ENCODE peak calls at places on chromosome 3, in nine cellular contexts. One of them, this sample, is unnamed.

GRCh38 chr3:131560795-131561194 is 58.0 kb upstream of the MRPL3 start:
- DNase-seq in fibroblast of villous mesenchyme: no peak
- DNase-seq in transverse colon: no peak
- DNase-seq in B cell: no peak
- DNase-seq in adrenal gland: no peak
- DNase-seq in heart left ventricle: no peak
- DNase-seq in astrocyte of the spinal cord: no peak
- DNase-seq in cardiac fibroblast: no peak
- DNase-seq in GM12865: no peak
- DNase-seq in this sample: no peak

GRCh38 chr3:193863657-193864323 is 270.8 kb downstream of the OPA1 start:
- DNase-seq in B cell: no peak
- DNase-seq in fibroblast of villous mesenchyme: no peak
- DNase-seq in heart left ventricle: peak; percentile 66
- DNase-seq in adrenal gland: no peak
- DNase-seq in GM12865: no peak
- DNase-seq in astrocyte of the spinal cord: no peak
- DNase-seq in transverse colon: no peak
- DNase-seq in cardiac fibroblast: peak; percentile 15
- DNase-seq in this sample: no peak

GRCh38 chr3:49654176-49654825 is 19.9 kb upstream of the APEH start:
- DNase-seq in fibroblast of villous mesenchyme: no peak
- DNase-seq in GM12865: no peak
- DNase-seq in adrenal gland: no peak
- DNase-seq in cardiac fibroblast: no peak
- DNase-seq in transverse colon: no peak
- DNase-seq in heart left ventricle: no peak
- DNase-seq in astrocyte of the spinal cord: no peak
- DNase-seq in B cell: no peak
- DNase-seq in this sample: no peak

GRCh38 chr3:74661672-74662071 is 47.2 kb upstream of the CNTN3 start:
- DNase-seq in fibroblast of villous mesenchyme: no peak
- DNase-seq in astrocyte of the spinal cord: no peak
- DNase-seq in GM12865: no peak
- DNase-seq in B cell: no peak
- DNase-seq in cardiac fibroblast: no peak
- DNase-seq in heart left ventricle: no peak
- DNase-seq in transverse colon: no peak
- DNase-seq in adrenal gland: no peak
- DNase-seq in this sample: no peak

GRCh38 chr3:158742861-158743260 is 10.6 kb upstream of the RARRES1 start:
- DNase-seq in adrenal gland: no peak
- DNase-seq in cardiac fibroblast: peak; percentile 31
- DNase-seq in heart left ventricle: no peak
- DNase-seq in fibroblast of villous mesenchyme: no peak
- DNase-seq in transverse colon: no peak
- DNase-seq in B cell: no peak
- DNase-seq in GM12865: no peak
- DNase-seq in astrocyte of the spinal cord: peak; percentile 46
- DNase-seq in this sample: no peak

GRCh38 chr3:78894787-78895186 is 873.0 kb downstream of the ROBO1 start:
- DNase-seq in cardiac fibroblast: no peak
- DNase-seq in fibroblast of villous mesenchyme: no peak
- DNase-seq in GM12865: no peak
- DNase-seq in adrenal gland: no peak
- DNase-seq in astrocyte of the spinal cord: no peak
- DNase-seq in B cell: no peak
- DNase-seq in heart left ventricle: no peak
- DNase-seq in transverse colon: no peak
- DNase-seq in this sample: no peak

GRCh38 chr3:129491794-129492193 is 36.6 kb upstream of the RHO start:
- DNase-seq in B cell: no peak
- DNase-seq in heart left ventricle: no peak
- DNase-seq in transverse colon: no peak
- DNase-seq in adrenal gland: no peak
- DNase-seq in astrocyte of the spinal cord: no peak
- DNase-seq in GM12865: no peak
- DNase-seq in fibroblast of villous mesenchyme: peak; percentile 62
- DNase-seq in cardiac fibroblast: no peak
- DNase-seq in this sample: no peak

GRCh38 chr3:132255041-132255745 is 62.0 kb upstream of the ACP3 start:
- DNase-seq in GM12865: no peak
- DNase-seq in B cell: no peak
- DNase-seq in astrocyte of the spinal cord: peak; percentile 63
- DNase-seq in adrenal gland: no peak
- DNase-seq in transverse colon: no peak
- DNase-seq in cardiac fibroblast: peak; percentile 74
- DNase-seq in fibroblast of villous mesenchyme: peak; percentile 71
- DNase-seq in heart left ventricle: no peak
- DNase-seq in this sample: no peak

GRCh38 chr3:186241910-186242821 is 119.9 kb downstream of the DGKG start:
- DNase-seq in transverse colon: peak; percentile 70
- DNase-seq in B cell: peak; percentile 55
- DNase-seq in adrenal gland: peak; percentile 96
- DNase-seq in cardiac fibroblast: peak; percentile 74
- DNase-seq in astrocyte of the spinal cord: peak; percentile 64
- DNase-seq in fibroblast of villous mesenchyme: peak; percentile 78
- DNase-seq in heart left ventricle: peak; percentile 84
- DNase-seq in GM12865: peak; percentile 93
- DNase-seq in this sample: peak; percentile 62

GRCh38 chr3:9173445-9173844 is 76.0 kb downstream of the SRGAP3 start:
- DNase-seq in astrocyte of the spinal cord: no peak
- DNase-seq in adrenal gland: no peak
- DNase-seq in B cell: no peak
- DNase-seq in GM12865: no peak
- DNase-seq in fibroblast of villous mesenchyme: no peak
- DNase-seq in transverse colon: no peak
- DNase-seq in cardiac fibroblast: no peak
- DNase-seq in heart left ventricle: no peak
- DNase-seq in this sample: no peak

GRCh38 chr3:194003128-194004057 is 132.6 kb upstream of the HES1 start:
- DNase-seq in astrocyte of the spinal cord: peak; percentile 97
- DNase-seq in transverse colon: peak; percentile 91
- DNase-seq in B cell: peak; percentile 81
- DNase-seq in fibroblast of villous mesenchyme: peak; percentile 99
- DNase-seq in heart left ventricle: peak; percentile 93
- DNase-seq in adrenal gland: peak; percentile 94
- DNase-seq in GM12865: peak; percentile 51
- DNase-seq in cardiac fibroblast: peak; percentile 97
- DNase-seq in this sample: peak; percentile 96

GRCh38 chr3:72234394-72234793 is 449.4 kb upstream of the PROK2 start:
- DNase-seq in adrenal gland: no peak
- DNase-seq in fibroblast of villous mesenchyme: peak; percentile 29
- DNase-seq in GM12865: no peak
- DNase-seq in B cell: no peak
- DNase-seq in cardiac fibroblast: peak; percentile 90
- DNase-seq in astrocyte of the spinal cord: peak; percentile 60
- DNase-seq in heart left ventricle: peak; percentile 31
- DNase-seq in transverse colon: no peak
- DNase-seq in this sample: no peak

GRCh38 chr3:12894629-12895028 is 53.3 kb upstream of the RPL32 start:
- DNase-seq in GM12865: no peak
- DNase-seq in heart left ventricle: peak; percentile 17
- DNase-seq in adrenal gland: no peak
- DNase-seq in transverse colon: no peak
- DNase-seq in cardiac fibroblast: no peak
- DNase-seq in B cell: no peak
- DNase-seq in fibroblast of villous mesenchyme: no peak
- DNase-seq in astrocyte of the spinal cord: no peak
- DNase-seq in this sample: no peak

GRCh38 chr3:57179580-57180410 is 14.6 kb upstream of the IL17RD start:
- DNase-seq in transverse colon: no peak
- DNase-seq in heart left ventricle: no peak
- DNase-seq in GM12865: peak; percentile 37
- DNase-seq in cardiac fibroblast: peak; percentile 46
- DNase-seq in B cell: no peak
- DNase-seq in fibroblast of villous mesenchyme: peak; percentile 19
- DNase-seq in adrenal gland: no peak
- DNase-seq in astrocyte of the spinal cord: no peak
- DNase-seq in this sample: no peak

GRCh38 chr3:89851974-89852621 is 744.7 kb downstream of the EPHA3 start:
- DNase-seq in astrocyte of the spinal cord: peak; percentile 24
- DNase-seq in fibroblast of villous mesenchyme: peak; percentile 2
- DNase-seq in GM12865: no peak
- DNase-seq in adrenal gland: no peak
- DNase-seq in cardiac fibroblast: peak; percentile 68
- DNase-seq in B cell: no peak
- DNase-seq in heart left ventricle: peak; percentile 27
- DNase-seq in transverse colon: peak; percentile 32
- DNase-seq in this sample: no peak
- TF ChIP-seq CTCF in astrocyte of the spinal cord: peak; percentile 75
- TF ChIP-seq CTCF in fibroblast of villous mesenchyme: peak; percentile 45
- TF ChIP-seq CTCF in GM12865: peak; percentile 19
- TF ChIP-seq CTCF in adrenal gland: no peak
- TF ChIP-seq CTCF in cardiac fibroblast: peak; percentile 66
- TF ChIP-seq CTCF in B cell: no peak
- TF ChIP-seq CTCF in heart left ventricle: peak; percentile 62
- TF ChIP-seq CTCF in transverse colon: peak; percentile 31
- TF ChIP-seq CTCF in this sample: no peak

DNA sequence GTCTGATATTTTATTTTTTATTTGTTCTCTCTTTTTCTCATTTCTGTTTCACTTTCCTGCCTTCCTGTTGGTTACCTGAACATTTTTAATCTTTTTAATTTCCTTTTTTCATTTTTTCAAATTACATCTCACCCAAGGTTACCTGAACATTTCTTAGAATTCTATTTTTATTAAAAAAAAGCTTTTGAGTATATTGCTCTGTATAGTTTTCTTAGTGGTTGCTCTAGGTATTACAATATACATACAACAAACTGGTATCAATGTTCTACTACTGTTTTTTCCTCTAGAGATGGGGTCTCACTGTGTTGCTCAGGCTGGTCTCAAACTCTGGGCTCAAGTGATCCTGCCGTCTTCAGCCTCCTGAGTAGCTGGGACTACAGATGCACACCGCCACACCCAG is 79.4 kb downstream of the DHX30 start:
- DNase-seq in B cell: no peak
- DNase-seq in transverse colon: no peak
- DNase-seq in fibroblast of villous mesenchyme: no peak
- DNase-seq in GM12865: no peak
- DNase-seq in cardiac fibroblast: no peak
- DNase-seq in heart left ventricle: no peak
- DNase-seq in adrenal gland: no peak
- DNase-seq in astrocyte of the spinal cord: no peak
- DNase-seq in this sample: no peak
- TF ChIP-seq CTCF in B cell: no peak
- TF ChIP-seq CTCF in transverse colon: no peak
- TF ChIP-seq CTCF in fibroblast of villous mesenchyme: no peak
- TF ChIP-seq CTCF in GM12865: no peak
- TF ChIP-seq CTCF in cardiac fibroblast: peak; percentile 3
- TF ChIP-seq CTCF in heart left ventricle: no peak
- TF ChIP-seq CTCF in adrenal gland: no peak
- TF ChIP-seq CTCF in astrocyte of the spinal cord: no peak
- TF ChIP-seq CTCF in this sample: no peak

DNA sequence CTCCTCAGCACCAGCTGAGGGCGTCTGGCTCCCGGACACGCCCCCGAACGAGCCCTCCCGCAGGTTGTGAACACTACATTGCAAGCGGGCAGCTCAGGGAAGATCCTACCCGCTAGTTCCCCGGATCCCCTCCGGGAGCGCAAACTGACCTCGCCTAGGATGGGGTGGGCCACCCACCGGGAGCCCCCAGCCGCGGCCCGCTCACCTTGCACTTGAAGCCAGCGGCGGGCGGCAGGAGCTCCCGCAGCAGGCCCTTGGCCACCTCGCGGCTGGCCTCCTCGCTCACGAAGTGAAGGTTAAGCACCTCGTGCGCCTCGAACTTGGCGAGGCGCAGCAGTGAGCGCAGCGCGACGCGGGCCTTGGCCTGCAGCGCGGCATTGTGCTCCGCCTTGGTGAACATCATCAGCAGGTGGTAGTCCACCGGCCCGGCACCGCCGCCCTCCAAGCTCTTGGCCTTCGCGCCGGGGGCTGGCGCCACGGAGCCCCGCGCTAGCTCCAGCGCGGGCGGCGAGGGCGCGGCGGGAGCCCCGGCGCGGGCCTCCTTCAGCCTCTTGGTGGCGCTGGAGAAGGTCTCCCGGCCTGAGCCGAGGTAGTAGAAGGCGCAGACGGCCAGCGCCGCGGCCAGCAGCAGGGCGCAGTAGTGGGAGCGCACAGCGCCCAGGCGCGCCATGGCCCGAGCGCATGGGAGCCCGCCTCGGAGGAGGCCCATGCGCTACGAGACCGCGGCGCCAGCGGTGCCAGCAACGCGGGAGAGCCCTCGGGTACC is 426 bp downstream of the XXYLT1 start:
- DNase-seq in astrocyte of the spinal cord: peak; percentile 81
- DNase-seq in adrenal gland: peak; percentile 62
- DNase-seq in fibroblast of villous mesenchyme: peak; percentile 76
- DNase-seq in B cell: peak; percentile 68
- DNase-seq in cardiac fibroblast: peak; percentile 77
- DNase-seq in transverse colon: peak; percentile 79
- DNase-seq in heart left ventricle: peak; percentile 77
- DNase-seq in GM12865: peak; percentile 81
- DNase-seq in this sample: no peak
- TF ChIP-seq CTCF in astrocyte of the spinal cord: peak; percentile 58
- TF ChIP-seq CTCF in adrenal gland: no peak
- TF ChIP-seq CTCF in fibroblast of villous mesenchyme: peak; percentile 46
- TF ChIP-seq CTCF in B cell: peak; percentile 63
- TF ChIP-seq CTCF in cardiac fibroblast: peak; percentile 29
- TF ChIP-seq CTCF in transverse colon: peak; percentile 65
- TF ChIP-seq CTCF in heart left ventricle: peak; percentile 78
- TF ChIP-seq CTCF in GM12865: peak; percentile 69
- TF ChIP-seq CTCF in this sample: peak; percentile 6

GRCh38 chr3:95151590-95151989 is 1088.7 kb downstream of the NSUN3 start:
- DNase-seq in cardiac fibroblast: no peak
- DNase-seq in heart left ventricle: no peak
- DNase-seq in adrenal gland: no peak
- DNase-seq in B cell: no peak
- DNase-seq in GM12865: no peak
- DNase-seq in transverse colon: no peak
- DNase-seq in fibroblast of villous mesenchyme: no peak
- DNase-seq in astrocyte of the spinal cord: no peak
- DNase-seq in this sample: no peak

GRCh38 chr3:95148107-95148506 is 1085.2 kb downstream of the NSUN3 start:
- DNase-seq in cardiac fibroblast: no peak
- DNase-seq in fibroblast of villous mesenchyme: no peak
- DNase-seq in B cell: no peak
- DNase-seq in astrocyte of the spinal cord: no peak
- DNase-seq in adrenal gland: no peak
- DNase-seq in transverse colon: no peak
- DNase-seq in GM12865: no peak
- DNase-seq in heart left ventricle: no peak
- DNase-seq in this sample: no peak
- TF ChIP-seq CTCF in cardiac fibroblast: no peak
- TF ChIP-seq CTCF in fibroblast of villous mesenchyme: no peak
- TF ChIP-seq CTCF in B cell: no peak
- TF ChIP-seq CTCF in astrocyte of the spinal cord: no peak
- TF ChIP-seq CTCF in adrenal gland: no peak
- TF ChIP-seq CTCF in transverse colon: no peak
- TF ChIP-seq CTCF in GM12865: no peak
- TF ChIP-seq CTCF in heart left ventricle: no peak
- TF ChIP-seq CTCF in this sample: no peak